ENCODE peak calls at places on chromosome 1, in nine cellular contexts. One of them, this sample, is unnamed.

GRCh38 chr1:195717651-195718050 is 890.6 kb downstream of the KCNT2 start:
- DNase-seq in nucleus accumbens: no peak
- DNase-seq in HuH-7: peak; percentile 34
- DNase-seq in left ventricle myocardium inferior: no peak
- DNase-seq in nephron progenitor cell: no peak
- DNase-seq in activated CD8-positive, alpha-beta memory T cell treated with anti-CD3 and anti-CD28 coated beads for 48 hours: no peak
- DNase-seq in M059J: peak; percentile 51
- DNase-seq in AG09319: no peak
- DNase-seq in activated gamma-delta T cell treated with Interleukin-2 at 50 U/mL for 16 hours: no peak
- DNase-seq in this sample: no peak

GRCh38 chr1:189657715-189658114 is 819.9 kb downstream of the BRINP3 start:
- DNase-seq in nucleus accumbens: no peak
- DNase-seq in M059J: peak; percentile 5
- DNase-seq in activated gamma-delta T cell treated with Interleukin-2 at 50 U/mL for 16 hours: no peak
- DNase-seq in left ventricle myocardium inferior: no peak
- DNase-seq in nephron progenitor cell: no peak
- DNase-seq in activated CD8-positive, alpha-beta memory T cell treated with anti-CD3 and anti-CD28 coated beads for 48 hours: no peak
- DNase-seq in AG09319: no peak
- DNase-seq in HuH-7: no peak
- DNase-seq in this sample: no peak

GRCh38 chr1:53091841-53092645 is 30.0 kb downstream of the PODN start:
- DNase-seq in activated CD8-positive, alpha-beta memory T cell treated with anti-CD3 and anti-CD28 coated beads for 48 hours: no peak
- DNase-seq in nucleus accumbens: peak; percentile 6
- DNase-seq in activated gamma-delta T cell treated with Interleukin-2 at 50 U/mL for 16 hours: no peak
- DNase-seq in AG09319: no peak
- DNase-seq in nephron progenitor cell: no peak
- DNase-seq in M059J: peak; percentile 79
- DNase-seq in left ventricle myocardium inferior: peak; percentile 80
- DNase-seq in HuH-7: no peak
- DNase-seq in this sample: no peak

GRCh38 chr1:203402609-203403337 is 51.9 kb upstream of the FMOD start:
- DNase-seq in nephron progenitor cell: no peak
- DNase-seq in HuH-7: no peak
- DNase-seq in AG09319: peak; percentile 86
- DNase-seq in activated gamma-delta T cell treated with Interleukin-2 at 50 U/mL for 16 hours: no peak
- DNase-seq in nucleus accumbens: no peak
- DNase-seq in activated CD8-positive, alpha-beta memory T cell treated with anti-CD3 and anti-CD28 coated beads for 48 hours: no peak
- DNase-seq in M059J: peak; percentile 44
- DNase-seq in left ventricle myocardium inferior: no peak
- DNase-seq in this sample: no peak

GRCh38 chr1:26771643-26772321 is 16.0 kb upstream of the PIGV start:
- DNase-seq in HuH-7: peak; percentile 66
- DNase-seq in left ventricle myocardium inferior: no peak
- DNase-seq in M059J: peak; percentile 99
- DNase-seq in activated CD8-positive, alpha-beta memory T cell treated with anti-CD3 and anti-CD28 coated beads for 48 hours: no peak
- DNase-seq in activated gamma-delta T cell treated with Interleukin-2 at 50 U/mL for 16 hours: no peak
- DNase-seq in AG09319: peak; percentile 87
- DNase-seq in nucleus accumbens: peak; percentile 59
- DNase-seq in nephron progenitor cell: no peak
- DNase-seq in this sample: no peak

GRCh38 chr1:15835741-15836510 is 11.6 kb upstream of the SPEN start:
- DNase-seq in M059J: peak; percentile 100
- DNase-seq in nucleus accumbens: peak; percentile 98
- DNase-seq in left ventricle myocardium inferior: peak; percentile 100
- DNase-seq in AG09319: peak; percentile 99
- DNase-seq in nephron progenitor cell: peak; percentile 98
- DNase-seq in activated gamma-delta T cell treated with Interleukin-2 at 50 U/mL for 16 hours: peak; percentile 99
- DNase-seq in HuH-7: peak; percentile 92
- DNase-seq in activated CD8-positive, alpha-beta memory T cell treated with anti-CD3 and anti-CD28 coated beads for 48 hours: peak; percentile 98
- DNase-seq in this sample: peak; percentile 91

GRCh38 chr1:20552728-20553571 is 577 bp downstream of the FAM43B start:
- DNase-seq in M059J: peak; percentile 50
- DNase-seq in AG09319: no peak
- DNase-seq in nephron progenitor cell: peak; percentile 38
- DNase-seq in nucleus accumbens: no peak
- DNase-seq in HuH-7: no peak
- DNase-seq in activated CD8-positive, alpha-beta memory T cell treated with anti-CD3 and anti-CD28 coated beads for 48 hours: no peak
- DNase-seq in left ventricle myocardium inferior: no peak
- DNase-seq in activated gamma-delta T cell treated with Interleukin-2 at 50 U/mL for 16 hours: no peak
- DNase-seq in this sample: no peak

GRCh38 chr1:205495237-205495823 is 9.1 kb upstream of the CDK18 start:
- DNase-seq in M059J: no peak
- DNase-seq in AG09319: no peak
- DNase-seq in left ventricle myocardium inferior: peak; percentile 69
- DNase-seq in activated gamma-delta T cell treated with Interleukin-2 at 50 U/mL for 16 hours: no peak
- DNase-seq in nephron progenitor cell: peak; percentile 45
- DNase-seq in HuH-7: no peak
- DNase-seq in activated CD8-positive, alpha-beta memory T cell treated with anti-CD3 and anti-CD28 coated beads for 48 hours: no peak
- DNase-seq in nucleus accumbens: no peak
- DNase-seq in this sample: no peak

GRCh38 chr1:36924282-36924791 is 110.0 kb downstream of the GRIK3 start:
- DNase-seq in nephron progenitor cell: peak; percentile 98
- DNase-seq in HuH-7: peak; percentile 52
- DNase-seq in AG09319: no peak
- DNase-seq in activated CD8-positive, alpha-beta memory T cell treated with anti-CD3 and anti-CD28 coated beads for 48 hours: peak; percentile 25
- DNase-seq in nucleus accumbens: peak; percentile 8
- DNase-seq in M059J: peak; percentile 37
- DNase-seq in activated gamma-delta T cell treated with Interleukin-2 at 50 U/mL for 16 hours: peak; percentile 26
- DNase-seq in left ventricle myocardium inferior: peak; percentile 42
- DNase-seq in this sample: peak; percentile 31

GRCh38 chr1:2229921-2230700 is 2.0 kb downstream of the SKI start:
- DNase-seq in left ventricle myocardium inferior: peak; percentile 50
- DNase-seq in activated gamma-delta T cell treated with Interleukin-2 at 50 U/mL for 16 hours: no peak
- DNase-seq in nephron progenitor cell: no peak
- DNase-seq in M059J: peak; percentile 54
- DNase-seq in nucleus accumbens: peak; percentile 45
- DNase-seq in activated CD8-positive, alpha-beta memory T cell treated with anti-CD3 and anti-CD28 coated beads for 48 hours: no peak
- DNase-seq in HuH-7: no peak
- DNase-seq in AG09319: no peak
- DNase-seq in this sample: peak; percentile 57

GRCh38 chr1:88683516-88683847 is 591 bp upstream of the PKN2 start:
- DNase-seq in left ventricle myocardium inferior: peak; percentile 34
- DNase-seq in nucleus accumbens: peak; percentile 43
- DNase-seq in activated CD8-positive, alpha-beta memory T cell treated with anti-CD3 and anti-CD28 coated beads for 48 hours: peak; percentile 30
- DNase-seq in AG09319: no peak
- DNase-seq in nephron progenitor cell: peak; percentile 57
- DNase-seq in activated gamma-delta T cell treated with Interleukin-2 at 50 U/mL for 16 hours: peak; percentile 42
- DNase-seq in M059J: no peak
- DNase-seq in HuH-7: peak; percentile 12
- DNase-seq in this sample: no peak

GRCh38 chr1:157095551-157095950 is 4.1 kb downstream of the ETV3L start:
- DNase-seq in M059J: no peak
- DNase-seq in left ventricle myocardium inferior: no peak
- DNase-seq in nucleus accumbens: no peak
- DNase-seq in nephron progenitor cell: no peak
- DNase-seq in activated CD8-positive, alpha-beta memory T cell treated with anti-CD3 and anti-CD28 coated beads for 48 hours: no peak
- DNase-seq in activated gamma-delta T cell treated with Interleukin-2 at 50 U/mL for 16 hours: no peak
- DNase-seq in AG09319: no peak
- DNase-seq in HuH-7: no peak
- DNase-seq in this sample: no peak

GRCh38 chr1:53198241-53198651 is 1.6 kb downstream of the CPT2 start:
- DNase-seq in AG09319: peak; percentile 75
- DNase-seq in left ventricle myocardium inferior: no peak
- DNase-seq in M059J: no peak
- DNase-seq in nucleus accumbens: no peak
- DNase-seq in activated CD8-positive, alpha-beta memory T cell treated with anti-CD3 and anti-CD28 coated beads for 48 hours: no peak
- DNase-seq in nephron progenitor cell: no peak
- DNase-seq in activated gamma-delta T cell treated with Interleukin-2 at 50 U/mL for 16 hours: no peak
- DNase-seq in HuH-7: no peak
- DNase-seq in this sample: no peak

GRCh38 chr1:56336972-56337371 is 242.4 kb downstream of the PLPP3 start:
- DNase-seq in M059J: no peak
- DNase-seq in left ventricle myocardium inferior: no peak
- DNase-seq in AG09319: no peak
- DNase-seq in activated CD8-positive, alpha-beta memory T cell treated with anti-CD3 and anti-CD28 coated beads for 48 hours: no peak
- DNase-seq in HuH-7: no peak
- DNase-seq in nucleus accumbens: no peak
- DNase-seq in activated gamma-delta T cell treated with Interleukin-2 at 50 U/mL for 16 hours: no peak
- DNase-seq in nephron progenitor cell: no peak
- DNase-seq in this sample: no peak

GRCh38 chr1:41418868-41419583 is 57.8 kb downstream of the FOXO6 start:
- DNase-seq in HuH-7: no peak
- DNase-seq in activated CD8-positive, alpha-beta memory T cell treated with anti-CD3 and anti-CD28 coated beads for 48 hours: no peak
- DNase-seq in M059J: peak; percentile 94
- DNase-seq in activated gamma-delta T cell treated with Interleukin-2 at 50 U/mL for 16 hours: no peak
- DNase-seq in nucleus accumbens: no peak
- DNase-seq in AG09319: peak; percentile 72
- DNase-seq in left ventricle myocardium inferior: peak; percentile 83
- DNase-seq in nephron progenitor cell: no peak
- DNase-seq in this sample: no peak

GRCh38 chr1:221230605-221231004 is 351.4 kb downstream of the HLX start:
- DNase-seq in HuH-7: no peak
- DNase-seq in activated gamma-delta T cell treated with Interleukin-2 at 50 U/mL for 16 hours: no peak
- DNase-seq in nucleus accumbens: no peak
- DNase-seq in M059J: peak; percentile 88
- DNase-seq in left ventricle myocardium inferior: no peak
- DNase-seq in nephron progenitor cell: no peak
- DNase-seq in AG09319: peak; percentile 4
- DNase-seq in activated CD8-positive, alpha-beta memory T cell treated with anti-CD3 and anti-CD28 coated beads for 48 hours: no peak
- DNase-seq in this sample: no peak

GRCh38 chr1:212566522-212567479 is 41.8 kb upstream of the ATF3 start:
- DNase-seq in activated CD8-positive, alpha-beta memory T cell treated with anti-CD3 and anti-CD28 coated beads for 48 hours: no peak
- DNase-seq in HuH-7: no peak
- DNase-seq in left ventricle myocardium inferior: no peak
- DNase-seq in nephron progenitor cell: no peak
- DNase-seq in activated gamma-delta T cell treated with Interleukin-2 at 50 U/mL for 16 hours: peak; percentile 47
- DNase-seq in M059J: peak; percentile 94
- DNase-seq in nucleus accumbens: no peak
- DNase-seq in AG09319: no peak
- DNase-seq in this sample: no peak

GRCh38 chr1:38135621-38136414 is 89.2 kb upstream of the POU3F1 start:
- DNase-seq in activated gamma-delta T cell treated with Interleukin-2 at 50 U/mL for 16 hours: no peak
- DNase-seq in nephron progenitor cell: peak; percentile 39
- DNase-seq in left ventricle myocardium inferior: no peak
- DNase-seq in activated CD8-positive, alpha-beta memory T cell treated with anti-CD3 and anti-CD28 coated beads for 48 hours: no peak
- DNase-seq in M059J: no peak
- DNase-seq in HuH-7: no peak
- DNase-seq in AG09319: no peak
- DNase-seq in nucleus accumbens: no peak
- DNase-seq in this sample: no peak

GRCh38 chr1:64686828-64687724 is 57.8 kb upstream of the RAVER2 start:
- DNase-seq in M059J: peak; percentile 49
- DNase-seq in activated gamma-delta T cell treated with Interleukin-2 at 50 U/mL for 16 hours: peak; percentile 22
- DNase-seq in nephron progenitor cell: peak; percentile 18
- DNase-seq in left ventricle myocardium inferior: no peak
- DNase-seq in HuH-7: peak; percentile 40
- DNase-seq in activated CD8-positive, alpha-beta memory T cell treated with anti-CD3 and anti-CD28 coated beads for 48 hours: no peak
- DNase-seq in nucleus accumbens: peak; percentile 13
- DNase-seq in AG09319: peak; percentile 19
- DNase-seq in this sample: no peak

GRCh38 chr1:202199141-202199889 is 5.7 kb downstream of the LGR6 start:
- DNase-seq in left ventricle myocardium inferior: no peak
- DNase-seq in nephron progenitor cell: no peak
- DNase-seq in activated gamma-delta T cell treated with Interleukin-2 at 50 U/mL for 16 hours: no peak
- DNase-seq in activated CD8-positive, alpha-beta memory T cell treated with anti-CD3 and anti-CD28 coated beads for 48 hours: no peak
- DNase-seq in HuH-7: no peak
- DNase-seq in M059J: peak; percentile 35
- DNase-seq in AG09319: no peak
- DNase-seq in nucleus accumbens: no peak
- DNase-seq in this sample: no peak

GRCh38 chr1:75632350-75632949 is 21.5 kb upstream of the SLC44A5 start:
- DNase-seq in nephron progenitor cell: peak; percentile 18
- DNase-seq in HuH-7: peak; percentile 16
- DNase-seq in activated CD8-positive, alpha-beta memory T cell treated with anti-CD3 and anti-CD28 coated beads for 48 hours: no peak
- DNase-seq in AG09319: peak; percentile 15
- DNase-seq in left ventricle myocardium inferior: no peak
- DNase-seq in activated gamma-delta T cell treated with Interleukin-2 at 50 U/mL for 16 hours: no peak
- DNase-seq in M059J: peak; percentile 24
- DNase-seq in nucleus accumbens: no peak
- DNase-seq in this sample: no peak

GRCh38 chr1:9069324-9070100 is at the start of gene SLC2A5:
- DNase-seq in activated gamma-delta T cell treated with Interleukin-2 at 50 U/mL for 16 hours: no peak
- DNase-seq in nucleus accumbens: peak; percentile 37
- DNase-seq in M059J: no peak
- DNase-seq in AG09319: no peak
- DNase-seq in left ventricle myocardium inferior: no peak
- DNase-seq in activated CD8-positive, alpha-beta memory T cell treated with anti-CD3 and anti-CD28 coated beads for 48 hours: no peak
- DNase-seq in nephron progenitor cell: no peak
- DNase-seq in HuH-7: no peak
- DNase-seq in this sample: no peak

GRCh38 chr1:22314676-22315075 is 137.0 kb upstream of the ZBTB40 start:
- DNase-seq in nucleus accumbens: no peak
- DNase-seq in AG09319: no peak
- DNase-seq in M059J: no peak
- DNase-seq in nephron progenitor cell: no peak
- DNase-seq in activated gamma-delta T cell treated with Interleukin-2 at 50 U/mL for 16 hours: no peak
- DNase-seq in activated CD8-positive, alpha-beta memory T cell treated with anti-CD3 and anti-CD28 coated beads for 48 hours: no peak
- DNase-seq in left ventricle myocardium inferior: no peak
- DNase-seq in HuH-7: no peak
- DNase-seq in this sample: no peak

GRCh38 chr1:5992814-5993552 is 758 bp upstream of the NPHP4 start:
- DNase-seq in left ventricle myocardium inferior: no peak
- DNase-seq in AG09319: no peak
- DNase-seq in HuH-7: peak; percentile 54
- DNase-seq in activated CD8-positive, alpha-beta memory T cell treated with anti-CD3 and anti-CD28 coated beads for 48 hours: no peak
- DNase-seq in nephron progenitor cell: no peak
- DNase-seq in activated gamma-delta T cell treated with Interleukin-2 at 50 U/mL for 16 hours: no peak
- DNase-seq in nucleus accumbens: peak; percentile 43
- DNase-seq in M059J: peak; percentile 42
- DNase-seq in this sample: no peak

GRCh38 chr1:110425611-110426152 is 18.2 kb upstream of the LAMTOR5 start:
- DNase-seq in left ventricle myocardium inferior: peak; percentile 55
- DNase-seq in activated gamma-delta T cell treated with Interleukin-2 at 50 U/mL for 16 hours: no peak
- DNase-seq in activated CD8-positive, alpha-beta memory T cell treated with anti-CD3 and anti-CD28 coated beads for 48 hours: no peak
- DNase-seq in AG09319: no peak
- DNase-seq in nucleus accumbens: peak; percentile 4
- DNase-seq in nephron progenitor cell: no peak
- DNase-seq in M059J: no peak
- DNase-seq in HuH-7: no peak
- DNase-seq in this sample: no peak